ENCODE peak calls at places on chromosomes 13 and 19, in six cellular contexts. P is effector memory CD4-positive, alpha-beta T cell; J is tibial artery; D is heart right ventricle; F is GM23248; E is tibial nerve. W is an unnamed sample.

GRCh38 chr13:25169951-25170553 is 2.0 kb downstream of the AMER2 start:
- DNase-seq in E (no peak), P (no peak), D (no peak), J (no peak), F (no peak), W (no peak)

GRCh38 chr13:20475927-20476691 is 49.5 kb downstream of the CRYL1 start:
- DNase-seq in D (no peak), P (peak; percentile 57), E (no peak), J (no peak), F (no peak), W (peak; percentile 63)

GRCh38 chr13:97141564-97142005 is 80.5 kb upstream of the MBNL2 start:
- DNase-seq in F (peak; percentile 93), E (no peak), J (peak; percentile 34), P (no peak), D (peak; percentile 18), W (no peak)

GRCh38 chr19:5691205-5691929 is 1.3 kb downstream of the RPL36 start:
- DNase-seq in D (peak; percentile 81), J (peak; percentile 45), P (peak; percentile 27), F (peak; percentile 60), E (no peak), W (peak; percentile 47)

GRCh38 chr19:7413629-7414028 is 64.9 kb downstream of the ARHGEF18 start:
- DNase-seq in J (no peak), F (no peak), P (no peak), D (no peak), E (no peak), W (no peak)

GRCh38 chr19:15247107-15248014 is 15.1 kb upstream of the EPHX3 start:
- DNase-seq in P (no peak), J (no peak), F (no peak), D (no peak), E (no peak), W (no peak)

GRCh38 chr19:1281895-1282287 is 3.8 kb upstream of the EFNA2 start:
- DNase-seq in F (no peak), P (no peak), D (no peak), J (no peak), E (no peak), W (no peak)

GRCh38 chr13:31200636-31200970 is 828 bp downstream of the B3GLCT start:
- DNase-seq in J (peak; percentile 33), D (peak; percentile 44), E (no peak), F (no peak), P (peak; percentile 29), W (no peak)

GRCh38 chr19:33622809-33623511 is 1.2 kb downstream of the CHST8 start:
- DNase-seq in D (no peak), F (peak; percentile 40), E (no peak), P (no peak), J (no peak), W (no peak)

GRCh38 chr19:17505218-17505617 is 6.2 kb upstream of the PGLS start:
- DNase-seq in E (no peak), P (no peak), D (no peak), F (no peak), J (no peak), W (no peak)

GRCh38 chr19:9885077-9885552 is 50.0 kb downstream of the PIN1 start:
- DNase-seq in D (peak; percentile 40), P (no peak), E (no peak), F (peak; percentile 73), J (no peak), W (no peak)

GRCh38 chr19:9881720-9882119 is 46.6 kb downstream of the PIN1 start:
- DNase-seq in J (no peak), D (no peak), F (peak; percentile 36), E (no peak), P (no peak), W (no peak)

GRCh38 chr19:9878511-9879196 is 43.5 kb downstream of the PIN1 start:
- DNase-seq in J (no peak), E (no peak), D (no peak), F (no peak), P (no peak), W (no peak)

GRCh38 chr19:9883231-9883758 is 48.2 kb downstream of the PIN1 start:
- DNase-seq in F (no peak), J (no peak), D (no peak), P (no peak), E (no peak), W (no peak)

DNA sequence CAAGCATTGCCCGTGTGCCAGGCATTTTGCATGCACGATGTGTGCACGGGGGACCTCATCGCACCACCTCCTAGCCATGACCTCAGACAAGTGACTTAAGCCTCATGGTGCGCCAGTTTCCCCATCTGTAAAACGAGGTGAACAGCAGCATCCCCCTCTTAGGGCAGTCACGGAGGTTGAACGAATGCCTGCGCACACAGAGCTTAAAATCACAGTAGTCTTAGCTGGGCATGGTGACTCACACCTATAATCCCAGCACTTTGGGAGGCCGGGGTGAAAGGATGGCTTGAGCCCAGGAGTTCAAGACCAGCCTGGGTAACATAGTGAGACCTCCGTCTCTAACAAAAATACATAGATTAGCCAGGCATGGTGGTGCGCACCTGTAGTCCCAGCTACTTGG is 48.6 kb downstream of the PIN1 start:
- DNase-seq in E (no peak), P (no peak), J (no peak), D (no peak), F (no peak), W (no peak)
- H3K27ac ChIP-seq in E (no peak overlapping the region), P (no peak overlapping the region), J (no peak overlapping the region), D (no peak overlapping the region), F (no peak overlapping the region), W (no peak overlapping the region)

GRCh38 chr19:8461376-8461775 is 16.6 kb downstream of the HNRNPM start:
- DNase-seq in J (no peak), E (no peak), D (no peak), P (no peak), F (no peak), W (no peak)
- H3K36me3 ChIP-seq in J (peaks cover 44% of the 10 kb centered on the region), E (no peaks in the 10 kb centered on the region), D (peaks cover 67% of the 10 kb centered on the region), P (peaks cover 64% of the 10 kb centered on the region), F (peaks cover 18% of the 10 kb centered on the region), W (peaks cover 28% of the 10 kb centered on the region)

GRCh38 chr13:18952225-18953016 is 229.2 kb downstream of the TUBA3C start:
- DNase-seq in F (no peak), P (no peak), J (no peak), E (no peak), D (no peak), W (no peak)
- H3K27me3 ChIP-seq in F (no peaks in the 10 kb centered on the region), P (no peaks in the 10 kb centered on the region), J (no peaks in the 10 kb centered on the region), E (no peaks in the 10 kb centered on the region), D (no peaks in the 10 kb centered on the region), W (no peaks in the 10 kb centered on the region)

GRCh38 chr19:48881741-48882657 is 9.8 kb downstream of the PPP1R15A start:
- DNase-seq in D (no peak), F (peak; percentile 50), E (no peak), P (no peak), J (no peak), W (peak; percentile 21)

GRCh38 chr19:48878219-48879024 is 6.2 kb downstream of the PPP1R15A start:
- DNase-seq in J (peak; percentile 59), D (peak; percentile 75), E (no peak), F (peak; percentile 51), P (no peak), W (no peak)

GRCh38 chr19:48874309-48875135 is 2.3 kb downstream of the PPP1R15A start:
- DNase-seq in J (no peak), E (no peak), D (no peak), P (peak; percentile 36), F (peak; percentile 82), W (no peak)

GRCh38 chr19:48879025-48879572 is 6.9 kb downstream of the PPP1R15A start:
- DNase-seq in J (no peak), F (no peak), E (no peak), P (no peak), D (no peak), W (no peak)

GRCh38 chr19:48877900-48878218 is 5.6 kb downstream of the PPP1R15A start:
- DNase-seq in F (peak; percentile 30), E (no peak), D (no peak), P (no peak), J (no peak), W (peak; percentile 21)
- H3K27ac ChIP-seq in F (peak overlapping the region; percentile 3), E (peak overlapping the region; percentile 11), D (peak overlapping the region; percentile 100), P (no peak overlapping the region), J (peak overlapping the region; percentile 99), W (no peak overlapping the region)

GRCh38 chr13:110462091-110462490 is 99.4 kb downstream of the RAB20 start:
- DNase-seq in D (no peak), F (no peak), J (no peak), E (no peak), P (no peak), W (no peak)
- H3K36me3 ChIP-seq in D (peaks cover 100% of the 10 kb centered on the region), F (peaks cover 3% of the 10 kb centered on the region), J (peaks cover 100% of the 10 kb centered on the region), E (peaks cover 6% of the 10 kb centered on the region), P (no peaks in the 10 kb centered on the region), W (no peaks in the 10 kb centered on the region)

GRCh38 chr19:29543381-29543780 is 17.6 kb downstream of the VSTM2B start:
- DNase-seq in P (no peak), F (no peak), E (no peak), D (no peak), J (no peak), W (no peak)

GRCh38 chr19:29542776-29543175 is 17.0 kb downstream of the VSTM2B start:
- DNase-seq in P (no peak), D (no peak), F (no peak), J (no peak), E (no peak), W (no peak)

GRCh38 chr19:29545866-29546582 is 20.2 kb downstream of the VSTM2B start:
- DNase-seq in E (no peak), J (peak; percentile 2), D (no peak), F (no peak), P (no peak), W (no peak)

GRCh38 chr19:29546583-29547190 is 20.9 kb downstream of the VSTM2B start:
- DNase-seq in E (no peak), P (no peak), J (peak; percentile 4), F (no peak), D (no peak), W (no peak)

GRCh38 chr19:29544656-29545360 is 19.0 kb downstream of the VSTM2B start:
- DNase-seq in J (no peak), E (no peak), F (no peak), P (no peak), D (no peak), W (no peak)
- H3K27me3 ChIP-seq in J (peaks cover 10% of the 10 kb centered on the region), E (no peaks in the 10 kb centered on the region), F (no peaks in the 10 kb centered on the region), P (peaks cover 2% of the 10 kb centered on the region), D (peaks cover 8% of the 10 kb centered on the region), W (no peaks in the 10 kb centered on the region)

GRCh38 chr19:46350029-46350757 is 3.3 kb downstream of the PPP5C start:
- DNase-seq in J (no peak), P (no peak), D (no peak), E (no peak), F (no peak), W (no peak)
- H3K27ac ChIP-seq in J (peak overlapping the region; percentile 69), P (peak overlapping the region; percentile 57), D (peak overlapping the region; percentile 89), E (peak overlapping the region; percentile 1), F (peak overlapping the region; percentile 77), W (peak overlapping the region; percentile 64)

W was measured in naive thymus-derived CD4-positive, alpha-beta T cell.